ENCODE peak calls at places on chromosome 19, in six cellular contexts. G is NCI-H510A; Q is CD8-positive, alpha-beta T cell; Z is EL; C is stimulated activated CD4-positive, alpha-beta T cell treated with anti-CD3 and anti-CD28 coated beads, TNF-alpha, amount 100 ng/mL, for 24 hours; D is HS-27A. E is an unnamed sample.
A peak's percentile ranks its signal among the peaks of the same experiment; 100 is the strongest.

GRCh38 chr19:13869324-13869723 is 7.6 kb upstream of the NANOS3 start:
- DNase-seq in G (no peak), Q (no peak), Z (no peak), C (no peak), D (no peak), E (no peak)

GRCh38 chr19:8311461-8312260 is 3.5 kb upstream of the CD320 start:
- DNase-seq in G (no peak), Q (no peak), Z (no peak), C (no peak), D (no peak), E (peak; percentile 44)

GRCh38 chr19:28880735-28881401 is 332.1 kb downstream of the UQCRFS1 start:
- DNase-seq in G (no peak), Q (no peak), Z (no peak), C (no peak), D (no peak), E (no peak)

GRCh38 chr19:58042709-58043340 is 9.0 kb downstream of the ZSCAN1 start:
- DNase-seq in G (no peak), Q (no peak), Z (no peak), C (no peak), D (no peak), E (no peak)

GRCh38 chr19:58086825-58087710 is 11.0 kb downstream of the ZSCAN18 start:
- DNase-seq in G (no peak), Q (no peak), Z (no peak), C (no peak), D (no peak), E (no peak)

GRCh38 chr19:44856438-44857083 is 10.5 kb downstream of the NECTIN2 start:
- DNase-seq in G (no peak), Q (no peak), Z (no peak), C (no peak), D (no peak), E (peak; percentile 74)

GRCh38 chr19:41997121-41997850 is 3.3 kb upstream of the ATP1A3 start:
- DNase-seq in G (no peak), Q (no peak), Z (peak; percentile 40), C (no peak), D (no peak), E (peak; percentile 53)

GRCh38 chr19:38004505-38005223 is 97.7 kb downstream of the SIPA1L3 start:
- DNase-seq in G (peak; percentile 86), Q (no peak), Z (peak; percentile 98), C (no peak), D (peak; percentile 100), E (peak; percentile 97)

GRCh38 chr19:29544656-29545360 is 19.0 kb downstream of the VSTM2B start:
- DNase-seq in G (no peak), Q (no peak), Z (no peak), C (no peak), D (no peak), E (no peak)

GRCh38 chr19:18589380-18590272 is 1.0 kb downstream of the REX1BD start:
- DNase-seq in G (peak; percentile 77), Q (peak; percentile 53), Z (peak; percentile 71), C (peak; percentile 38), D (peak; percentile 26), E (peak; percentile 80)

GRCh38 chr19:2315818-2316353 is 7.9 kb upstream of the LINGO3 start:
- DNase-seq in G (no peak), Q (no peak), Z (peak; percentile 65), C (no peak), D (no peak), E (peak; percentile 79)

GRCh38 chr19:7927605-7928333 is 1.8 kb upstream of the CTXN1 start:
- DNase-seq in G (no peak), Q (no peak), Z (no peak), C (no peak), D (no peak), E (no peak)

GRCh38 chr19:14146789-14147216 is 10.4 kb upstream of the ASF1B start:
- DNase-seq in G (no peak), Q (no peak), Z (peak; percentile 75), C (no peak), D (no peak), E (no peak)

GRCh38 chr19:1811472-1811894 is 593 bp downstream of the ATP8B3 start:
- DNase-seq in G (no peak), Q (no peak), Z (peak; percentile 74), C (peak; percentile 22), D (no peak), E (peak; percentile 58)

GRCh38 chr19:19406878-19407639 is 1.6 kb downstream of the GATAD2A start:
- DNase-seq in G (no peak), Q (no peak), Z (peak; percentile 55), C (no peak), D (no peak), E (peak; percentile 74)

GRCh38 chr19:54172764-54173699 is at the start of gene TMC4:
- DNase-seq in G (peak; percentile 89), Q (no peak), Z (peak; percentile 53), C (no peak), D (peak; percentile 27), E (no peak)

GRCh38 chr19:39308531-39309304 is 11.9 kb downstream of the LRFN1 start:
- DNase-seq in G (no peak), Q (no peak), Z (no peak), C (no peak), D (no peak), E (no peak)

GRCh38 chr19:11444059-11444458 is 8.6 kb downstream of the PRKCSH start:
- DNase-seq in G (no peak), Q (no peak), Z (no peak), C (no peak), D (no peak), E (no peak)

GRCh38 chr19:18588611-18589379 is at the start of gene REX1BD:
- DNase-seq in G (peak; percentile 72), Q (peak; percentile 71), Z (peak; percentile 83), C (peak; percentile 82), D (peak; percentile 30), E (peak; percentile 87)

GRCh38 chr19:58203814-58204475 is 21.1 kb downstream of the ZNF274 start:
- DNase-seq in G (no peak), Q (no peak), Z (no peak), C (no peak), D (no peak), E (peak; percentile 23)

GRCh38 chr19:46631481-46631880 is 4.5 kb downstream of the GNG8 start:
- DNase-seq in G (no peak), Q (no peak), Z (peak; percentile 79), C (no peak), D (no peak), E (no peak)

GRCh38 chr19:13959141-13959961 is 7.0 kb downstream of the DCAF15 start:
- DNase-seq in G (no peak), Q (no peak), Z (no peak), C (no peak), D (no peak), E (no peak)

GRCh38 chr19:13262450-13262849 is 112.2 kb downstream of the IER2 start:
- DNase-seq in G (no peak), Q (no peak), Z (peak; percentile 57), C (no peak), D (no peak), E (peak; percentile 74)